ENCODE peak calls at places on chromosomes 3 and 15, in five cellular contexts. Y is HepG2, C is HCT116, D is prostate gland, V is stomach. G is an unnamed sample. For H3K4me1, the result is how much of the 10 kb centered on the place peaks cover.

GRCh38 chr3:56879453-56880224 is 77.9 kb upstream of the ARHGEF3 start:
- DNase-seq in Y (no peak), C (no peak), D (no peak), V (no peak), G (no peak)

GRCh38 chr3:8632402-8633237 is 12.0 kb downstream of the SSUH2 start:
- DNase-seq in D (no peak), Y (no peak), C (no peak), V (no peak), G (no peak)

GRCh38 chr3:119428538-119428937 is 34.9 kb downstream of the TMEM39A start:
- DNase-seq in V (no peak), C (no peak), Y (peak), D (no peak), G (no peak)

GRCh38 chr15:92073044-92073785 is 219.7 kb downstream of the SLCO3A1 start:
- DNase-seq in Y (no peak), V (no peak), D (no peak), C (no peak), G (no peak)

GRCh38 chr3:155233213-155233612 is 60.3 kb downstream of the STRIT1 start:
- DNase-seq in D (peak), V (peak), Y (no peak), C (no peak), G (no peak)

GRCh38 chr3:12719984-12720656 is 38.9 kb downstream of the TMEM40 start:
- DNase-seq in V (peak), D (peak), C (peak), Y (peak), G (peak)

GRCh38 chr15:59688383-59688887 is 685 bp downstream of the BNIP2 start:
- DNase-seq in Y (peak), C (peak), D (peak), V (no peak), G (no peak)

GRCh38 chr15:20646529-20647142 is 105.0 kb upstream of the GOLGA6L6 start:
- DNase-seq in C (no peak), D (no peak), V (no peak), Y (no peak), G (peak)

GRCh38 chr3:74351213-74351612 is 263.2 kb downstream of the CNTN3 start:
- DNase-seq in Y (no peak), V (no peak), C (no peak), D (no peak), G (no peak)

GRCh38 chr15:73732911-73733310 is 20.2 kb downstream of the INSYN1 start:
- DNase-seq in V (no peak), C (no peak), D (no peak), Y (no peak), G (no peak)

DNA sequence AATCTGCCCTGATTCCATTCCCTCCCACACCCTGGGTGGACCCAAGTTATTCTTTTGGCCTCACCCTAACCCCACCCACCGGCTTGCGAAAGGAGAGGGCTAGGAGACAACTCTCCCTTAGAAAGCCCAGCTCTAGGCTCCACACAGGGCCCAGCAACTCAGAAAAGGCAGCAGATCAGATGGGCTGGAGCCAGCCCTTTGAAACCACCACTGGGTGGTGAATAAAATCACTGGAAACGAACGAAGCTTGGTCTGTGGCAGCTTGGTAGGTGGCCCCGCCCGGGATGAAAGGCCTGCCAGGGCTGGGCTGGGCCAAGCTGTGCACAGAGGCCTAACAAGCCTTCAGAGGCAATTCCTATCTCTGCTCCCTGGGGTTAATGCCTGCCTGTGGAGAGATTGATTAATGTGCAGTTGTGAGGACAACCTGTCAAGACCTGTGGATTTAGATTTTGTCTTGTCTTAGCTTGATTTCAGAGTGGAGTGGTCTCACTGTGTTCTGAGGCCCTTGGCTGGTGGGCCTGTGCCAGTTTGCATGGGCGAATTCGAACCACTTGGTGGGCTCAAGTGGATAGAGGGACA is 38.8 kb downstream of the BHLHE40 start:
- DNase-seq in C (no peak), Y (no peak), V (peak), D (no peak), G (peak)
- TF ChIP-seq POLR2A in C (no peak), Y (no peak), V (no peak), D (no peak), G (no peak)

GRCh38 chr3:129039271-129040038 is 21.1 kb upstream of the GP9 start:
- DNase-seq in C (no peak), V (peak), Y (no peak), D (no peak), G (no peak)
- H3K4me1 ChIP-seq in C (under half), V (under half), Y (under half), D (under half), G (under half)

GRCh38 chr15:90101969-90102890 is at the start of gene IDH2:
- DNase-seq in V (peak), Y (peak), C (peak), D (peak), G (peak)
- TF ChIP-seq POLR2AphosphoS5 in V (peak), Y (peak), C (peak), D (peak), G (peak)

DNA sequence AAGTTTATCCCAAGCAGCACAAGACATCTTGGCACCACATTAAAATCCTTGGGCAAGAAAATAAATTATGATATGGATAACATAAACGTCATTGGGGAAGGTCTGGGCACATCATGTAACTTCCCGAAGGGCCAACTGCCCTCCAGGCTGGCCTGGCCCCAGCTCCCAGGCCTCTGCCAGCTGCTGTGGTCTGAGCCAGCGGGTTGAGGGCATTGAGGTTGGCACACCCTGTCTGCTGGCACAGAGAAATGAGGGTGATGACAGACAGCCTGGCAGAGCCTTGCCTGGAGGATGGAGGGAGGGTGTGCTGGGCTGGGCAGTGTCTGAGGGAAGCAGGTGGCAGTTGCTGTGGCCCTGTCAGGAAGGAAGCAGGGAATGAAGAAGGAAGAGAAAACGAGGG is 3.3 kb upstream of the RBSN start:
- DNase-seq in Y (no peak), D (peak), V (peak), C (no peak), G (peak)
- TF ChIP-seq POLR2A in Y (no peak), D (no peak), V (no peak), C (no peak), G (no peak)

GRCh38 chr3:18743761-18744160 is 318.6 kb upstream of the SATB1 start:
- DNase-seq in C (no peak), D (no peak), Y (no peak), V (no peak), G (no peak)

GRCh38 chr3:18745472-18745871 is 320.3 kb upstream of the SATB1 start:
- DNase-seq in D (no peak), C (no peak), V (no peak), Y (no peak), G (no peak)

GRCh38 chr3:18747383-18747782 is 322.2 kb upstream of the SATB1 start:
- DNase-seq in V (no peak), D (no peak), Y (no peak), C (no peak), G (no peak)

GRCh38 chr3:18740631-18741583 is 315.8 kb upstream of the SATB1 start:
- DNase-seq in V (no peak), Y (no peak), C (no peak), D (no peak), G (no peak)

GRCh38 chr3:18744472-18744871 is 319.3 kb upstream of the SATB1 start:
- DNase-seq in Y (no peak), D (no peak), V (no peak), C (no peak), G (no peak)
- H3K4me1 ChIP-seq in Y (under half), D (under half), V (under half), C (under half), G (under half)

GRCh38 chr3:24508423-24508839 is 13.8 kb upstream of the THRB start:
- DNase-seq in C (no peak), Y (no peak), D (no peak), V (no peak), G (no peak)

GRCh38 chr3:24505678-24506560 is 11.3 kb upstream of the THRB start:
- DNase-seq in Y (no peak), C (no peak), D (no peak), V (no peak), G (no peak)

GRCh38 chr3:24506966-24507775 is 12.5 kb upstream of the THRB start:
- DNase-seq in Y (no peak), V (no peak), C (no peak), D (no peak), G (no peak)

GRCh38 chr3:24510030-24510648 is 15.5 kb upstream of the THRB start:
- DNase-seq in Y (no peak), C (no peak), D (no peak), V (no peak), G (no peak)

DNA sequence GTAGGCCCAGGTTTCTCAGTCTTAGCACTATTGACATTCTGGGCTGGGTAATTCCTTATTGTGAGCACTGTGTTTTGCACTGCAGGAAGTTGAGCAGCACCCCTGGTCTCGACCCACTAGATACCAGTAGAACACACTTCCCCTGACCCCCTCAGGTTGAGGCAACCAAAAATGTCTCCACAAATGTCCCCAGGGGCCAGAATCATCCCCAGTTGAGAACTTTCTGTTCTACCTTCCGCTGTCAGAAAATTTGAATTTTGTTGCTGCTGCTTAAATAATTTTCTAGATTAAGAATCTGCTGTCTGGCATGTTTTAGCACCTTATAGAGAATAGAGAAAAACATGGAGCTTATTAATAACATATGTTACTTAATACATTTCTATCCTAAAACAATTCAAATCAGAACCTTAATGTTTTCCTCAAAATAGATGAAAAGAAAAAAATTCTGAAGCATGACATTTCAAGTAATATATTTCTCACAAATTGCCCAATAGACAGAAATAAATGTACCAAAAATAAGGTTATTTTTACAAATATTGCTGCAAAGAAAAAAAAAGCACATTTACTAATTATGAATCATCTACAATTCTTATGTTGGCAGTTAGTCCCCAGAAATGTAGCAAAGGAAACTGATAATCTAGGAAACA is 13.2 kb upstream of the THRB start:
- DNase-seq in Y (no peak), D (no peak), C (no peak), V (no peak), G (no peak)
- TF ChIP-seq POLR2AphosphoS5 in Y (no peak), D (no peak), C (no peak), V (no peak), G (no peak)

GRCh38 chr15:31358957-31359721 is 32.5 kb downstream of the KLF13 start:
- DNase-seq in D (no peak), C (no peak), V (no peak), Y (no peak), G (no peak)

GRCh38 chr15:31360158-31360561 is 33.5 kb downstream of the KLF13 start:
- DNase-seq in C (no peak), D (no peak), V (no peak), Y (no peak), G (no peak)

GRCh38 chr15:31358163-31358562 is 31.5 kb downstream of the KLF13 start:
- DNase-seq in C (no peak), Y (no peak), V (no peak), D (no peak), G (no peak)

GRCh38 chr15:31360843-31361763 is 34.5 kb downstream of the KLF13 start:
- DNase-seq in C (no peak), D (no peak), Y (no peak), V (peak), G (peak)

DNA sequence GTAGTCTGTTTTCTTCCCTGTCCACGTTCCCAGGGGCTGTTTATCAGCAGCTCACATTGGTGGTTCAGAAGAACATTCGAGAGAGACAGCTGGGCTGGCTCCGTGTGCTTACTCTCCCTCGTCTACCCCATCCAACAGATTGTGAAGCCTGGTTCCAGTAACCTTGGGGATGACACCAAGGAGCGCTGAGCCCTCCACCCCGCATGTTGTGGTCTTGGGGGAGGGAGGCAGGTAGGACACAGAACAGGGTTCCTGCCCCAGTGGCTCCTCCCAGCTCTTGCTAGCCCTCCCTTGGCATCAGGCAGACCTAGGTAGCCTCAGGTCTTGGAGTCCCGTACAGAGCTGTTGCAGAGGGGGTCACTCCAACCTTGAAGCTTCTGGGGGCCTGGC is 33.1 kb downstream of the KLF13 start:
- DNase-seq in Y (no peak), D (no peak), V (no peak), C (no peak), G (no peak)
- TF ChIP-seq POLR2A in Y (no peak), D (no peak), V (no peak), C (no peak), G (no peak)

GRCh38 chr15:57440799-57441198 is 64.5 kb downstream of the CGNL1 start:
- DNase-seq in Y (no peak), V (no peak), C (no peak), D (no peak), G (no peak)
- H3K4me1 ChIP-seq in Y (under half), V (under half), C (under half), D (under half), G (under half)

GRCh38 chr3:53750253-53751210 is 95.7 kb downstream of the CHDH start:
- DNase-seq in C (no peak), D (no peak), Y (no peak), V (no peak), G (peak)
- TF ChIP-seq POLR2AphosphoS5 in C (no peak), D (no peak), Y (no peak), V (no peak), G (no peak)